ENCODE peak calls at places on chromosomes 3 and 15, in nine cellular contexts. One of them, this sample, is unnamed.

GRCh38 chr15:63339006-63339766 is 42.5 kb downstream of the CA12 start:
- DNase-seq in HuH-7: no peak
- DNase-seq in NCI-H2171 treated with DMSO at 0.1 percent for 48 hours: no peak
- DNase-seq in activated CD4-positive, alpha-beta T cell treated with anti-CD3 and anti-CD28 coated beads for 48 hours: no peak
- DNase-seq in NCI-H345: no peak
- DNase-seq in LHCN-M2: peak
- DNase-seq in pancreas: no peak
- DNase-seq in neuronal stem cell: no peak
- DNase-seq in IMR-90: peak
- DNase-seq in this sample: no peak

GRCh38 chr3:55819005-55819404 is 331.9 kb upstream of the WNT5A start:
- DNase-seq in LHCN-M2: no peak
- DNase-seq in activated CD4-positive, alpha-beta T cell treated with anti-CD3 and anti-CD28 coated beads for 48 hours: no peak
- DNase-seq in neuronal stem cell: no peak
- DNase-seq in IMR-90: no peak
- DNase-seq in NCI-H345: no peak
- DNase-seq in NCI-H2171 treated with DMSO at 0.1 percent for 48 hours: no peak
- DNase-seq in pancreas: no peak
- DNase-seq in HuH-7: no peak
- DNase-seq in this sample: no peak

GRCh38 chr15:80604583-80605506 is 90.3 kb upstream of the ABHD17C start:
- DNase-seq in pancreas: no peak
- DNase-seq in IMR-90: no peak
- DNase-seq in neuronal stem cell: no peak
- DNase-seq in activated CD4-positive, alpha-beta T cell treated with anti-CD3 and anti-CD28 coated beads for 48 hours: no peak
- DNase-seq in NCI-H345: no peak
- DNase-seq in NCI-H2171 treated with DMSO at 0.1 percent for 48 hours: no peak
- DNase-seq in LHCN-M2: no peak
- DNase-seq in HuH-7: no peak
- DNase-seq in this sample: no peak

GRCh38 chr15:26038693-26039092 is 175.6 kb upstream of the ATP10A start:
- DNase-seq in IMR-90: no peak
- DNase-seq in activated CD4-positive, alpha-beta T cell treated with anti-CD3 and anti-CD28 coated beads for 48 hours: no peak
- DNase-seq in HuH-7: no peak
- DNase-seq in pancreas: no peak
- DNase-seq in NCI-H345: no peak
- DNase-seq in neuronal stem cell: no peak
- DNase-seq in NCI-H2171 treated with DMSO at 0.1 percent for 48 hours: no peak
- DNase-seq in LHCN-M2: no peak
- DNase-seq in this sample: no peak

GRCh38 chr3:159664011-159664410 is 324.6 kb upstream of the IL12A start:
- DNase-seq in NCI-H345: peak
- DNase-seq in pancreas: no peak
- DNase-seq in NCI-H2171 treated with DMSO at 0.1 percent for 48 hours: no peak
- DNase-seq in IMR-90: peak
- DNase-seq in LHCN-M2: no peak
- DNase-seq in activated CD4-positive, alpha-beta T cell treated with anti-CD3 and anti-CD28 coated beads for 48 hours: no peak
- DNase-seq in neuronal stem cell: no peak
- DNase-seq in HuH-7: no peak
- DNase-seq in this sample: peak

GRCh38 chr3:40464339-40465110 is 7.4 kb downstream of the RPL14 start:
- DNase-seq in IMR-90: no peak
- DNase-seq in pancreas: no peak
- DNase-seq in neuronal stem cell: no peak
- DNase-seq in LHCN-M2: no peak
- DNase-seq in NCI-H345: no peak
- DNase-seq in HuH-7: no peak
- DNase-seq in activated CD4-positive, alpha-beta T cell treated with anti-CD3 and anti-CD28 coated beads for 48 hours: no peak
- DNase-seq in NCI-H2171 treated with DMSO at 0.1 percent for 48 hours: no peak
- DNase-seq in this sample: no peak

GRCh38 chr3:115903843-115904242 is 280.5 kb downstream of the GAP43 start:
- DNase-seq in activated CD4-positive, alpha-beta T cell treated with anti-CD3 and anti-CD28 coated beads for 48 hours: no peak
- DNase-seq in LHCN-M2: peak
- DNase-seq in neuronal stem cell: no peak
- DNase-seq in IMR-90: peak
- DNase-seq in HuH-7: no peak
- DNase-seq in NCI-H2171 treated with DMSO at 0.1 percent for 48 hours: no peak
- DNase-seq in NCI-H345: no peak
- DNase-seq in pancreas: no peak
- DNase-seq in this sample: peak

GRCh38 chr3:46944191-46944590 is 32.4 kb downstream of the CCDC12 start:
- DNase-seq in IMR-90: no peak
- DNase-seq in HuH-7: no peak
- DNase-seq in LHCN-M2: no peak
- DNase-seq in pancreas: no peak
- DNase-seq in NCI-H345: no peak
- DNase-seq in activated CD4-positive, alpha-beta T cell treated with anti-CD3 and anti-CD28 coated beads for 48 hours: no peak
- DNase-seq in neuronal stem cell: no peak
- DNase-seq in NCI-H2171 treated with DMSO at 0.1 percent for 48 hours: no peak
- DNase-seq in this sample: no peak

GRCh38 chr3:155871746-155872158 is 1.3 kb downstream of the GMPS start:
- DNase-seq in HuH-7: no peak
- DNase-seq in neuronal stem cell: no peak
- DNase-seq in IMR-90: peak
- DNase-seq in NCI-H345: peak
- DNase-seq in activated CD4-positive, alpha-beta T cell treated with anti-CD3 and anti-CD28 coated beads for 48 hours: no peak
- DNase-seq in NCI-H2171 treated with DMSO at 0.1 percent for 48 hours: no peak
- DNase-seq in pancreas: no peak
- DNase-seq in LHCN-M2: no peak
- DNase-seq in this sample: no peak

This sample was measured in PC-3.